ENCODE peak calls at places on chromosomes 7 and 10, in six cellular contexts. I, N, W, K, C and L are unnamed samples.

GRCh38 chr10:44715081-44715480 is 196.1 kb upstream of the TMEM72 start:
- DNase-seq in K (peak), C (no peak), N (no peak), I (no peak), W (no peak), L (no peak)

GRCh38 chr10:75111906-75112703 is 649 bp downstream of the SAMD8 start:
- DNase-seq in C (peak), N (peak), I (no peak), W (peak), K (peak), L (peak)

GRCh38 chr10:73968101-73968515 is 29.8 kb upstream of the VCL start:
- DNase-seq in W (no peak), K (peak), C (peak), N (no peak), I (no peak), L (no peak)

GRCh38 chr10:63197304-63198092 is 64.4 kb downstream of the NRBF2 start:
- DNase-seq in N (no peak), W (no peak), C (no peak), I (no peak), K (no peak), L (no peak)

GRCh38 chr10:118712930-118713634 is 41.7 kb downstream of the CACUL1 start:
- DNase-seq in I (no peak), N (no peak), K (no peak), C (no peak), W (no peak), L (no peak)

GRCh38 chr10:4260483-4260882 is 475.5 kb upstream of the KLF6 start:
- DNase-seq in I (no peak), W (no peak), C (no peak), K (no peak), N (no peak), L (no peak)

GRCh38 chr10:102401735-102402511 is 6.4 kb downstream of the NFKB2 start:
- DNase-seq in C (no peak), K (peak), N (no peak), W (no peak), I (no peak), L (peak)

GRCh38 chr10:3217853-3218252 is 45.3 kb upstream of the PITRM1 start:
- DNase-seq in C (no peak), I (no peak), K (no peak), W (no peak), N (no peak), L (no peak)

GRCh38 chr7:18064242-18064838 is 36.7 kb upstream of the PRPS1L1 start:
- DNase-seq in W (no peak), N (peak), I (no peak), C (peak), K (peak), L (no peak)

GRCh38 chr10:78972160-78972946 is 96.4 kb upstream of the ZMIZ1 start:
- DNase-seq in N (no peak), I (no peak), C (peak), W (no peak), K (peak), L (peak)

GRCh38 chr7:29896685-29897411 is 90.5 kb downstream of the WIPF3 start:
- DNase-seq in W (no peak), I (no peak), N (no peak), K (peak), C (no peak), L (no peak)

GRCh38 chr10:103791858-103792257 is 63.5 kb downstream of the SH3PXD2A start:
- DNase-seq in I (no peak), C (no peak), K (no peak), W (no peak), N (no peak), L (no peak)

GRCh38 chr10:91271886-91272285 is 51.4 kb downstream of the PCGF5 start:
- DNase-seq in I (no peak), K (no peak), C (no peak), W (no peak), N (no peak), L (no peak)

GRCh38 chr10:76080406-76080805 is 649.0 kb downstream of the LRMDA start:
- DNase-seq in C (no peak), W (no peak), I (no peak), N (no peak), K (peak), L (no peak)

GRCh38 chr7:151849879-151850260 is 27.0 kb downstream of the PRKAG2 start:
- DNase-seq in K (no peak), C (no peak), W (no peak), N (no peak), I (no peak), L (no peak)

GRCh38 chr7:65731562-65732035 is 141.3 kb upstream of the VKORC1L1 start:
- DNase-seq in N (peak), K (no peak), W (no peak), I (no peak), C (peak), L (peak)

GRCh38 chr7:158783595-158783994 is 45.7 kb downstream of the ESYT2 start:
- DNase-seq in W (no peak), I (no peak), C (no peak), K (no peak), N (no peak), L (no peak)

GRCh38 chr10:86932674-86933073 is 24.7 kb downstream of the MMRN2 start:
- DNase-seq in I (no peak), C (no peak), K (no peak), N (no peak), W (no peak), L (no peak)

GRCh38 chr10:48609441-48609840 is 4.6 kb upstream of the ARHGAP22 start:
- DNase-seq in I (no peak), C (no peak), W (no peak), K (no peak), N (peak), L (no peak)

GRCh38 chr7:84506151-84506550 is 311.6 kb upstream of the SEMA3A start:
- DNase-seq in W (no peak), K (peak), C (no peak), I (no peak), N (no peak), L (no peak)

GRCh38 chr7:17871815-17872533 is 68.3 kb downstream of the SNX13 start:
- DNase-seq in W (no peak), N (no peak), I (no peak), K (no peak), C (no peak), L (no peak)

GRCh38 chr10:15879058-15879457 is 18.8 kb upstream of the MINDY3 start:
- DNase-seq in W (no peak), N (peak), I (peak), K (peak), C (peak), L (peak)